ENCODE peak calls at places on chromosomes 2 and 18, in seven cellular contexts. One of them, this sample, is unnamed.

GRCh38 chr2:175010848-175011254 is 5.7 kb upstream of the CHN1 start:
- DNase-seq in HL-60: no peak
- DNase-seq in BJ: no peak
- DNase-seq in fibroblast of villous mesenchyme: no peak
- DNase-seq in fibroblast of mammary gland: no peak
- DNase-seq in body of pancreas: no peak
- DNase-seq in fibroblast of pulmonary artery: no peak
- DNase-seq in this sample: no peak

GRCh38 chr2:222875482-222875881 is 14.6 kb downstream of the ACSL3 start:
- DNase-seq in HL-60: no peak
- DNase-seq in BJ: no peak
- DNase-seq in fibroblast of villous mesenchyme: peak; percentile 19
- DNase-seq in fibroblast of mammary gland: no peak
- DNase-seq in body of pancreas: no peak
- DNase-seq in fibroblast of pulmonary artery: no peak
- DNase-seq in this sample: no peak

GRCh38 chr2:164840930-164841718 is 499 bp downstream of the COBLL1 start:
- DNase-seq in HL-60: no peak
- DNase-seq in BJ: no peak
- DNase-seq in fibroblast of villous mesenchyme: peak; percentile 74
- DNase-seq in fibroblast of mammary gland: peak; percentile 27
- DNase-seq in body of pancreas: peak; percentile 90
- DNase-seq in fibroblast of pulmonary artery: peak; percentile 64
- DNase-seq in this sample: peak; percentile 64

GRCh38 chr18:46134920-46135675 is 30.9 kb downstream of the HAUS1 start:
- DNase-seq in HL-60: no peak
- DNase-seq in BJ: no peak
- DNase-seq in fibroblast of villous mesenchyme: no peak
- DNase-seq in fibroblast of mammary gland: no peak
- DNase-seq in body of pancreas: no peak
- DNase-seq in fibroblast of pulmonary artery: no peak
- DNase-seq in this sample: no peak

GRCh38 chr2:119598576-119598975 is 54.3 kb downstream of the CFAP221 start:
- DNase-seq in HL-60: no peak
- DNase-seq in BJ: no peak
- DNase-seq in fibroblast of villous mesenchyme: no peak
- DNase-seq in fibroblast of mammary gland: no peak
- DNase-seq in body of pancreas: peak; percentile 53
- DNase-seq in fibroblast of pulmonary artery: no peak
- DNase-seq in this sample: no peak

GRCh38 chr2:7044253-7045250 is 127.3 kb downstream of the RNF144A start:
- DNase-seq in HL-60: peak; percentile 30
- DNase-seq in BJ: no peak
- DNase-seq in fibroblast of villous mesenchyme: peak; percentile 51
- DNase-seq in fibroblast of mammary gland: peak; percentile 77
- DNase-seq in body of pancreas: peak; percentile 77
- DNase-seq in fibroblast of pulmonary artery: peak; percentile 71
- DNase-seq in this sample: peak; percentile 75

GRCh38 chr18:58615150-58616132 is 13.4 kb downstream of the ALPK2 start:
- DNase-seq in HL-60: peak; percentile 40
- DNase-seq in BJ: no peak
- DNase-seq in fibroblast of villous mesenchyme: no peak
- DNase-seq in fibroblast of mammary gland: peak; percentile 63
- DNase-seq in body of pancreas: no peak
- DNase-seq in fibroblast of pulmonary artery: no peak
- DNase-seq in this sample: no peak

GRCh38 chr2:128403814-128404708 is 85.4 kb upstream of the HS6ST1 start:
- DNase-seq in HL-60: no peak
- DNase-seq in BJ: no peak
- DNase-seq in fibroblast of villous mesenchyme: no peak
- DNase-seq in fibroblast of mammary gland: no peak
- DNase-seq in body of pancreas: no peak
- DNase-seq in fibroblast of pulmonary artery: no peak
- DNase-seq in this sample: no peak

GRCh38 chr2:85705680-85706039 is 11.5 kb downstream of the GNLY start:
- DNase-seq in HL-60: peak; percentile 100
- DNase-seq in BJ: peak; percentile 88
- DNase-seq in fibroblast of villous mesenchyme: peak; percentile 99
- DNase-seq in fibroblast of mammary gland: peak; percentile 99
- DNase-seq in body of pancreas: no peak
- DNase-seq in fibroblast of pulmonary artery: peak; percentile 99
- DNase-seq in this sample: peak; percentile 95

GRCh38 chr2:143083636-143084035 is 45.6 kb upstream of the ARHGAP15 start:
- DNase-seq in HL-60: no peak
- DNase-seq in BJ: peak; percentile 41
- DNase-seq in fibroblast of villous mesenchyme: peak; percentile 44
- DNase-seq in fibroblast of mammary gland: peak; percentile 89
- DNase-seq in body of pancreas: no peak
- DNase-seq in fibroblast of pulmonary artery: peak; percentile 84
- DNase-seq in this sample: peak; percentile 63

GRCh38 chr2:234986346-234986745 is 34.5 kb downstream of the SH3BP4 start:
- DNase-seq in HL-60: no peak
- DNase-seq in BJ: no peak
- DNase-seq in fibroblast of villous mesenchyme: peak; percentile 52
- DNase-seq in fibroblast of mammary gland: no peak
- DNase-seq in body of pancreas: no peak
- DNase-seq in fibroblast of pulmonary artery: no peak
- DNase-seq in this sample: no peak
- TF ChIP-seq CTCF in HL-60: no peak
- TF ChIP-seq CTCF in BJ: no peak
- TF ChIP-seq CTCF in fibroblast of villous mesenchyme: no peak
- TF ChIP-seq CTCF in fibroblast of mammary gland: no peak
- TF ChIP-seq CTCF in body of pancreas: no peak
- TF ChIP-seq CTCF in fibroblast of pulmonary artery: no peak
- TF ChIP-seq CTCF in this sample: no peak

DNA sequence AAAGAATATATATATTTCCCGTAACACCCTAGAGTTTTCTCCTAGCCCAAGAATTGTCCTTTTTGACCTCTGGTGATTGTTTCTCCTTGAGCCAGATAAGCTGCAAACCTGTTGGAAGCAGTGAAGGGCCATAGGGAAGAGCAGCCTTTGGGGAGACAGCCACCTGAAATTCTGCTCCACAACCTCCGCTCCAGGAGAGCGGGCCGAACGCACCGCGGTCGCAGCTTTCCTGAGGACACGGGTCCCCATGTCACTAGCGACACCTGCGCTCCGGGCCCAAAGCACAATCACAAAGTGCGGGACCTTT is 620 bp upstream of the DSG2 start:
- DNase-seq in HL-60: no peak
- DNase-seq in BJ: no peak
- DNase-seq in fibroblast of villous mesenchyme: no peak
- DNase-seq in fibroblast of mammary gland: no peak
- DNase-seq in body of pancreas: no peak
- DNase-seq in fibroblast of pulmonary artery: no peak
- DNase-seq in this sample: no peak
- H3K4me3 ChIP-seq in HL-60: no peak overlapping the region
- H3K4me3 ChIP-seq in BJ: no peak overlapping the region
- H3K4me3 ChIP-seq in fibroblast of villous mesenchyme: peak overlapping the region; percentile 72
- H3K4me3 ChIP-seq in fibroblast of mammary gland: no peak overlapping the region
- H3K4me3 ChIP-seq in body of pancreas: peak overlapping the region; percentile 26
- H3K4me3 ChIP-seq in fibroblast of pulmonary artery: peak overlapping the region; percentile 86
- H3K4me3 ChIP-seq in this sample: no peak overlapping the region

GRCh38 chr2:234741976-234742375 is 209.8 kb upstream of the SH3BP4 start:
- DNase-seq in HL-60: no peak
- DNase-seq in BJ: no peak
- DNase-seq in fibroblast of villous mesenchyme: no peak
- DNase-seq in fibroblast of mammary gland: peak; percentile 41
- DNase-seq in body of pancreas: no peak
- DNase-seq in fibroblast of pulmonary artery: peak; percentile 53
- DNase-seq in this sample: no peak

GRCh38 chr2:234747833-234748559 is 203.8 kb upstream of the SH3BP4 start:
- DNase-seq in HL-60: no peak
- DNase-seq in BJ: no peak
- DNase-seq in fibroblast of villous mesenchyme: peak; percentile 41
- DNase-seq in fibroblast of mammary gland: peak; percentile 58
- DNase-seq in body of pancreas: no peak
- DNase-seq in fibroblast of pulmonary artery: peak; percentile 20
- DNase-seq in this sample: no peak

GRCh38 chr2:234747032-234747431 is 204.8 kb upstream of the SH3BP4 start:
- DNase-seq in HL-60: no peak
- DNase-seq in BJ: peak; percentile 48
- DNase-seq in fibroblast of villous mesenchyme: peak; percentile 70
- DNase-seq in fibroblast of mammary gland: peak; percentile 63
- DNase-seq in body of pancreas: no peak
- DNase-seq in fibroblast of pulmonary artery: peak; percentile 31
- DNase-seq in this sample: peak; percentile 70

GRCh38 chr2:234745347-234745746 is 206.5 kb upstream of the SH3BP4 start:
- DNase-seq in HL-60: no peak
- DNase-seq in BJ: no peak
- DNase-seq in fibroblast of villous mesenchyme: no peak
- DNase-seq in fibroblast of mammary gland: no peak
- DNase-seq in body of pancreas: no peak
- DNase-seq in fibroblast of pulmonary artery: no peak
- DNase-seq in this sample: no peak
- TF ChIP-seq CTCF in HL-60: no peak
- TF ChIP-seq CTCF in BJ: no peak
- TF ChIP-seq CTCF in fibroblast of villous mesenchyme: peak; percentile 24
- TF ChIP-seq CTCF in fibroblast of mammary gland: peak; percentile 25
- TF ChIP-seq CTCF in body of pancreas: no peak
- TF ChIP-seq CTCF in fibroblast of pulmonary artery: peak; percentile 9
- TF ChIP-seq CTCF in this sample: peak; percentile 18

GRCh38 chr2:74416721-74417120 is 4.7 kb downstream of the C2orf81 start:
- DNase-seq in HL-60: no peak
- DNase-seq in BJ: no peak
- DNase-seq in fibroblast of villous mesenchyme: no peak
- DNase-seq in fibroblast of mammary gland: no peak
- DNase-seq in body of pancreas: no peak
- DNase-seq in fibroblast of pulmonary artery: no peak
- DNase-seq in this sample: no peak

GRCh38 chr2:74413001-74413698 is 8.3 kb downstream of the C2orf81 start:
- DNase-seq in HL-60: no peak
- DNase-seq in BJ: no peak
- DNase-seq in fibroblast of villous mesenchyme: peak; percentile 42
- DNase-seq in fibroblast of mammary gland: no peak
- DNase-seq in body of pancreas: no peak
- DNase-seq in fibroblast of pulmonary artery: no peak
- DNase-seq in this sample: no peak

GRCh38 chr2:74415762-74416395 is 5.5 kb downstream of the C2orf81 start:
- DNase-seq in HL-60: no peak
- DNase-seq in BJ: no peak
- DNase-seq in fibroblast of villous mesenchyme: no peak
- DNase-seq in fibroblast of mammary gland: no peak
- DNase-seq in body of pancreas: no peak
- DNase-seq in fibroblast of pulmonary artery: no peak
- DNase-seq in this sample: no peak

GRCh38 chr2:74414475-74414874 is 6.9 kb downstream of the C2orf81 start:
- DNase-seq in HL-60: no peak
- DNase-seq in BJ: no peak
- DNase-seq in fibroblast of villous mesenchyme: no peak
- DNase-seq in fibroblast of mammary gland: no peak
- DNase-seq in body of pancreas: no peak
- DNase-seq in fibroblast of pulmonary artery: no peak
- DNase-seq in this sample: no peak

DNA sequence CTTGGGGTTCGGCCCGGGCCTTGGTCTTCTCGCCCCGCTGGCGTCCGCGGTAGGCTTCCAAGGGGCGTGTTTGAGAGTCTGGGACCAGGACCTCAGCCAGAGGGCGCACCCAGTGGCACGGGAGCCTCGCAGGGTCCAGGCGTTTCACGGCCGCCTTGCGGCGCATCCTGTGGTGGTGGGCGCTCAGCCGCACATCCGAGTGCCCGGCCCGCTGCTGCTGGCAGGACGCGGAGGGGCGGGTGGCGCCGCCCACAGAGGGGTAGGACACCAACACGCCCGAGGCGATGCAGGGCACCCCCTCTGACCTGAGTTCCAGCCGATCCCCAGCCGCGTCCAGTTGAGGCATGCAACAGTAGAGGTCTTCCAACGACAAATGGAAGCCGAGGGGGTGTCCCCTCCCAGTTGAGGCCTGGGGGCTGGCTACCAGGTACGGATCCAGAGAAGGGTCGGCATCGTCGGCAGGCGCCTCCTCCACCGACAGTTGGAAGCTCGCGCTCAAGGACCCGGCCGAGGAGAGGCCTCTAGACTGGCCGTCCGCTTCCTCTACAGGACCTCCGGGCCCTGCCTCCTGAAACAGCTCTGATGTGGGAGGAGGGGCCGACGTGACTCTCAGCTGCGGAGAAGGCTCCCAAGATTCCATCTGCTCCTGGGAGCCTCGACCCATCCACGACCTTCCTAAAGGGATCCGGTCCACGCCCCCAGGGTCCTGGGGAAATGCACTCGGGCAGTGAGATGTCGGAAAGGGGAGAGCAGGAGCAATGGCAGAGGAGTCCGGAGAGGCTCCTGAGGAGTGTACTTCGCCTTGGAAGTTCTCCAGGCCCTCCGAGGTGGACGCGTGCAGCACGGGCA is 6.3 kb downstream of the C2orf81 start:
- DNase-seq in HL-60: no peak
- DNase-seq in BJ: no peak
- DNase-seq in fibroblast of villous mesenchyme: peak; percentile 42
- DNase-seq in fibroblast of mammary gland: peak; percentile 37
- DNase-seq in body of pancreas: peak; percentile 70
- DNase-seq in fibroblast of pulmonary artery: no peak
- DNase-seq in this sample: no peak
- H3K4me3 ChIP-seq in HL-60: no peak overlapping the region
- H3K4me3 ChIP-seq in BJ: peak overlapping the region; percentile 34
- H3K4me3 ChIP-seq in fibroblast of villous mesenchyme: peak overlapping the region; percentile 56
- H3K4me3 ChIP-seq in fibroblast of mammary gland: peak overlapping the region; percentile 55
- H3K4me3 ChIP-seq in body of pancreas: no peak overlapping the region
- H3K4me3 ChIP-seq in fibroblast of pulmonary artery: peak overlapping the region; percentile 32
- H3K4me3 ChIP-seq in this sample: peak overlapping the region; percentile 44

DNA sequence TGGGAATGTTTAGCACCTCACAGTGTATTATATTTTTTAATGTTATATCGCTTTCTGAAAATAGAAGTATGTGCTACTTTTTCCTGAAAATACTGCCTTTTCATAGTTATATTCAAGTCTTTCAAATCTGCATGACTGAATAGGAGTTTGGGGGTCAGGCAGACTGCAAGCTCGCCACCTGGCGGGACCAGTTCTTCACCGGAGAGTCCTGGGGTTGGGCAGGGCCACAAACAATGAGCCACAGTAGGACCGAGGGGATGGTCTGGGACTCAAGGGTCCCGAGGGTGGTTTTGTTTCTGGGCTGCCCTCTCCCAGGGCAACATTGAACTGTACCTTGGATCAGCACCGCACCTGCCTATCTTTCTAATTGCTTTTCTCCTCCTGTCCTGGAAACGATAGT is 70.6 kb downstream of the VWA3B start:
- DNase-seq in HL-60: no peak
- DNase-seq in BJ: no peak
- DNase-seq in fibroblast of villous mesenchyme: no peak
- DNase-seq in fibroblast of mammary gland: no peak
- DNase-seq in body of pancreas: peak; percentile 23
- DNase-seq in fibroblast of pulmonary artery: no peak
- DNase-seq in this sample: no peak
- TF ChIP-seq CTCF in HL-60: no peak
- TF ChIP-seq CTCF in BJ: no peak
- TF ChIP-seq CTCF in fibroblast of villous mesenchyme: no peak
- TF ChIP-seq CTCF in fibroblast of mammary gland: no peak
- TF ChIP-seq CTCF in body of pancreas: no peak
- TF ChIP-seq CTCF in fibroblast of pulmonary artery: no peak
- TF ChIP-seq CTCF in this sample: no peak

GRCh38 chr18:76691800-76692199 is 130.6 kb upstream of the ZNF236 start:
- DNase-seq in HL-60: no peak
- DNase-seq in BJ: peak; percentile 39
- DNase-seq in fibroblast of villous mesenchyme: peak; percentile 54
- DNase-seq in fibroblast of mammary gland: peak; percentile 52
- DNase-seq in body of pancreas: no peak
- DNase-seq in fibroblast of pulmonary artery: peak; percentile 26
- DNase-seq in this sample: peak; percentile 34
- H3K4me3 ChIP-seq in HL-60: no peak overlapping the region
- H3K4me3 ChIP-seq in BJ: no peak overlapping the region
- H3K4me3 ChIP-seq in fibroblast of villous mesenchyme: no peak overlapping the region
- H3K4me3 ChIP-seq in fibroblast of mammary gland: no peak overlapping the region
- H3K4me3 ChIP-seq in body of pancreas: no peak overlapping the region
- H3K4me3 ChIP-seq in fibroblast of pulmonary artery: no peak overlapping the region
- H3K4me3 ChIP-seq in this sample: no peak overlapping the region

GRCh38 chr18:41373612-41374011 is 581.4 kb upstream of the PIK3C3 start:
- DNase-seq in HL-60: no peak
- DNase-seq in BJ: no peak
- DNase-seq in fibroblast of villous mesenchyme: no peak
- DNase-seq in fibroblast of mammary gland: no peak
- DNase-seq in body of pancreas: no peak
- DNase-seq in fibroblast of pulmonary artery: no peak
- DNase-seq in this sample: no peak

GRCh38 chr18:41378628-41379027 is 576.4 kb upstream of the PIK3C3 start:
- DNase-seq in HL-60: no peak
- DNase-seq in BJ: no peak
- DNase-seq in fibroblast of villous mesenchyme: peak; percentile 22
- DNase-seq in fibroblast of mammary gland: peak; percentile 31
- DNase-seq in body of pancreas: no peak
- DNase-seq in fibroblast of pulmonary artery: peak; percentile 88
- DNase-seq in this sample: peak; percentile 4
- TF ChIP-seq CTCF in HL-60: no peak
- TF ChIP-seq CTCF in BJ: peak; percentile 4
- TF ChIP-seq CTCF in fibroblast of villous mesenchyme: peak; percentile 29
- TF ChIP-seq CTCF in fibroblast of mammary gland: peak; percentile 22
- TF ChIP-seq CTCF in body of pancreas: no peak
- TF ChIP-seq CTCF in fibroblast of pulmonary artery: peak; percentile 62
- TF ChIP-seq CTCF in this sample: no peak

This sample was measured in fibroblast of the aortic adventitia.